ENCODE peak calls at places on chromosome 7, in nine cellular contexts. One of them, this sample, is unnamed.

GRCh38 chr7:138350103-138350700 is 109.9 kb upstream of the TRIM24 start:
- DNase-seq in T-cell: no peak
- DNase-seq in GM20000: no peak
- DNase-seq in activated naive CD4-positive, alpha-beta T cell: no peak
- DNase-seq in astrocyte of the spinal cord: no peak
- DNase-seq in HCEC 1CT: no peak
- DNase-seq in activated T-cell treated with anti-CD3 and anti-CD28 coated beads, Interleukin-2, amount 50 U/mL, for 48 hours: no peak
- DNase-seq in uterus: no peak
- DNase-seq in NAMALWA: no peak
- DNase-seq in this sample: no peak

GRCh38 chr7:153590571-153590970 is 461.6 kb upstream of the DPP6 start:
- DNase-seq in T-cell: no peak
- DNase-seq in GM20000: no peak
- DNase-seq in activated naive CD4-positive, alpha-beta T cell: no peak
- DNase-seq in astrocyte of the spinal cord: no peak
- DNase-seq in HCEC 1CT: no peak
- DNase-seq in activated T-cell treated with anti-CD3 and anti-CD28 coated beads, Interleukin-2, amount 50 U/mL, for 48 hours: no peak
- DNase-seq in uterus: no peak
- DNase-seq in NAMALWA: no peak
- DNase-seq in this sample: no peak

GRCh38 chr7:131159961-131160361 is 167.7 kb upstream of the MKLN1 start:
- DNase-seq in T-cell: no peak
- DNase-seq in GM20000: no peak
- DNase-seq in activated naive CD4-positive, alpha-beta T cell: no peak
- DNase-seq in astrocyte of the spinal cord: peak
- DNase-seq in HCEC 1CT: peak
- DNase-seq in activated T-cell treated with anti-CD3 and anti-CD28 coated beads, Interleukin-2, amount 50 U/mL, for 48 hours: no peak
- DNase-seq in uterus: no peak
- DNase-seq in NAMALWA: no peak
- DNase-seq in this sample: no peak

GRCh38 chr7:5086256-5086655 is 40.6 kb downstream of the RBAK start:
- DNase-seq in T-cell: no peak
- DNase-seq in GM20000: no peak
- DNase-seq in activated naive CD4-positive, alpha-beta T cell: no peak
- DNase-seq in astrocyte of the spinal cord: no peak
- DNase-seq in HCEC 1CT: no peak
- DNase-seq in activated T-cell treated with anti-CD3 and anti-CD28 coated beads, Interleukin-2, amount 50 U/mL, for 48 hours: no peak
- DNase-seq in uterus: no peak
- DNase-seq in NAMALWA: no peak
- DNase-seq in this sample: no peak

GRCh38 chr7:122528879-122529481 is 169.9 kb downstream of the RNF133 start:
- DNase-seq in T-cell: no peak
- DNase-seq in GM20000: peak
- DNase-seq in activated naive CD4-positive, alpha-beta T cell: no peak
- DNase-seq in astrocyte of the spinal cord: peak
- DNase-seq in HCEC 1CT: peak
- DNase-seq in activated T-cell treated with anti-CD3 and anti-CD28 coated beads, Interleukin-2, amount 50 U/mL, for 48 hours: no peak
- DNase-seq in uterus: no peak
- DNase-seq in NAMALWA: peak
- DNase-seq in this sample: no peak

GRCh38 chr7:73894851-73895441 is 34.0 kb downstream of the TMEM270 start:
- DNase-seq in T-cell: no peak
- DNase-seq in GM20000: no peak
- DNase-seq in activated naive CD4-positive, alpha-beta T cell: no peak
- DNase-seq in astrocyte of the spinal cord: peak
- DNase-seq in HCEC 1CT: peak
- DNase-seq in activated T-cell treated with anti-CD3 and anti-CD28 coated beads, Interleukin-2, amount 50 U/mL, for 48 hours: no peak
- DNase-seq in uterus: peak
- DNase-seq in NAMALWA: no peak
- DNase-seq in this sample: no peak

GRCh38 chr7:135728136-135728669 is at the start of gene SLC13A4:
- DNase-seq in T-cell: no peak
- DNase-seq in GM20000: no peak
- DNase-seq in activated naive CD4-positive, alpha-beta T cell: no peak
- DNase-seq in astrocyte of the spinal cord: peak
- DNase-seq in HCEC 1CT: no peak
- DNase-seq in activated T-cell treated with anti-CD3 and anti-CD28 coated beads, Interleukin-2, amount 50 U/mL, for 48 hours: no peak
- DNase-seq in uterus: no peak
- DNase-seq in NAMALWA: peak
- DNase-seq in this sample: no peak

GRCh38 chr7:54888067-54888735 is 129.2 kb upstream of the SEC61G start:
- DNase-seq in T-cell: no peak
- DNase-seq in GM20000: no peak
- DNase-seq in activated naive CD4-positive, alpha-beta T cell: no peak
- DNase-seq in astrocyte of the spinal cord: no peak
- DNase-seq in HCEC 1CT: no peak
- DNase-seq in activated T-cell treated with anti-CD3 and anti-CD28 coated beads, Interleukin-2, amount 50 U/mL, for 48 hours: no peak
- DNase-seq in uterus: no peak
- DNase-seq in NAMALWA: no peak
- DNase-seq in this sample: no peak

GRCh38 chr7:70614237-70614984 is 517.5 kb upstream of the GALNT17 start:
- DNase-seq in T-cell: no peak
- DNase-seq in GM20000: no peak
- DNase-seq in activated naive CD4-positive, alpha-beta T cell: no peak
- DNase-seq in astrocyte of the spinal cord: peak
- DNase-seq in HCEC 1CT: no peak
- DNase-seq in activated T-cell treated with anti-CD3 and anti-CD28 coated beads, Interleukin-2, amount 50 U/mL, for 48 hours: no peak
- DNase-seq in uterus: peak
- DNase-seq in NAMALWA: peak
- DNase-seq in this sample: no peak

GRCh38 chr7:41732279-41733062 is 29.6 kb upstream of the INHBA start:
- DNase-seq in T-cell: no peak
- DNase-seq in GM20000: no peak
- DNase-seq in activated naive CD4-positive, alpha-beta T cell: no peak
- DNase-seq in astrocyte of the spinal cord: peak
- DNase-seq in HCEC 1CT: peak
- DNase-seq in activated T-cell treated with anti-CD3 and anti-CD28 coated beads, Interleukin-2, amount 50 U/mL, for 48 hours: no peak
- DNase-seq in uterus: no peak
- DNase-seq in NAMALWA: peak
- DNase-seq in this sample: no peak

GRCh38 chr7:77935652-77936348 is 137.2 kb downstream of the PHTF2 start:
- DNase-seq in T-cell: no peak
- DNase-seq in GM20000: no peak
- DNase-seq in activated naive CD4-positive, alpha-beta T cell: no peak
- DNase-seq in astrocyte of the spinal cord: no peak
- DNase-seq in HCEC 1CT: peak
- DNase-seq in activated T-cell treated with anti-CD3 and anti-CD28 coated beads, Interleukin-2, amount 50 U/mL, for 48 hours: no peak
- DNase-seq in uterus: no peak
- DNase-seq in NAMALWA: peak
- DNase-seq in this sample: no peak

This sample was measured in stimulated activated CD8-positive, alpha-beta memory T cell treated with anti-CD3 and anti-CD28 coated beads, Interleukin-15, amount 100 ng/mL, for 48 hours.